ENCODE peak calls at places on chromosome 17, in five cellular contexts. M is cardiac fibroblast, X is A549, L is transverse colon, S is bronchial epithelial cell. O is an unnamed sample.

GRCh38 chr17:73731733-73732132 is 87.5 kb upstream of the SDK2 start:
- DNase-seq in M (no peak), X (no peak), L (no peak), S (no peak), O (no peak)

GRCh38 chr17:66578781-66579489 is 256.0 kb upstream of the CACNG5 start:
- DNase-seq in M (no peak), X (no peak), L (no peak), S (no peak), O (no peak)

GRCh38 chr17:75920045-75920560 is 15.4 kb upstream of the MRPL38 start:
- DNase-seq in M (no peak), X (no peak), L (no peak), S (no peak), O (no peak)

GRCh38 chr17:2034157-2034556 is 4.2 kb downstream of the DPH1 start:
- DNase-seq in M (peak), X (no peak), L (no peak), S (no peak), O (no peak)

GRCh38 chr17:77420804-77421634 is 280.2 kb downstream of the SEC14L1 start:
- DNase-seq in M (peak), X (peak), L (peak), S (peak), O (peak)

GRCh38 chr17:12667299-12667958 is 1.7 kb downstream of the MYOCD start:
- DNase-seq in M (peak), X (peak), L (peak), S (peak), O (no peak)

GRCh38 chr17:73841431-73842060 is 197.3 kb upstream of the SDK2 start:
- DNase-seq in M (peak), X (peak), L (peak), S (peak), O (peak)

GRCh38 chr17:44367626-44368025 is 4.0 kb upstream of the FAM171A2 start:
- DNase-seq in M (no peak), X (no peak), L (no peak), S (no peak), O (no peak)

GRCh38 chr17:62109378-62109902 is 44.4 kb upstream of the MED13 start:
- DNase-seq in M (peak), X (peak), L (peak), S (peak), O (peak)

GRCh38 chr17:81513669-81514484 is 1.3 kb upstream of the ACTG1 start:
- DNase-seq in M (peak), X (peak), L (peak), S (peak), O (peak)

GRCh38 chr17:42051013-42051400 is 606 bp upstream of the C17orf113 start:
- DNase-seq in M (no peak), X (no peak), L (no peak), S (no peak), O (no peak)

GRCh38 chr17:56230660-56231059 is 77.4 kb downstream of the ANKFN1 start:
- DNase-seq in M (peak), X (no peak), L (no peak), S (no peak), O (no peak)

GRCh38 chr17:29597361-29598172 is 4.6 kb downstream of the ANKRD13B start:
- DNase-seq in M (no peak), X (no peak), L (no peak), S (no peak), O (no peak)

GRCh38 chr17:10702574-10702973 is 5.2 kb downstream of the ADPRM start:
- DNase-seq in M (peak), X (no peak), L (no peak), S (no peak), O (no peak)

GRCh38 chr17:249236-249993 is 68.0 kb upstream of the DOC2B start:
- DNase-seq in M (no peak), X (no peak), L (peak), S (no peak), O (no peak)

GRCh38 chr17:27550974-27551505 is 79.9 kb upstream of the LGALS9 start:
- DNase-seq in M (no peak), X (no peak), L (no peak), S (no peak), O (no peak)

GRCh38 chr17:54678158-54678557 is 222.5 kb upstream of the TOM1L1 start:
- DNase-seq in M (no peak), X (no peak), L (no peak), S (no peak), O (no peak)

GRCh38 chr17:18280239-18280638 is 19.8 kb downstream of the MIEF2 start:
- DNase-seq in M (no peak), X (no peak), L (no peak), S (no peak), O (no peak)

GRCh38 chr17:2034806-2035548 is 5.0 kb downstream of the DPH1 start:
- DNase-seq in M (peak), X (no peak), L (no peak), S (no peak), O (no peak)

GRCh38 chr17:47066841-47067682 is 88.0 kb upstream of the RPRML start:
- DNase-seq in M (peak), X (peak), L (peak), S (peak), O (peak)
- TF ChIP-seq CTCF in M (no peak), X (no peak), L (no peak), S (peak), O (no peak)

GRCh38 chr17:67974598-67975066 is 21.6 kb downstream of the C17orf58 start:
- DNase-seq in M (no peak), X (no peak), L (no peak), S (no peak), O (no peak)
- TF ChIP-seq CTCF in M (no peak), X (no peak), L (no peak), S (no peak), O (no peak)

DNA sequence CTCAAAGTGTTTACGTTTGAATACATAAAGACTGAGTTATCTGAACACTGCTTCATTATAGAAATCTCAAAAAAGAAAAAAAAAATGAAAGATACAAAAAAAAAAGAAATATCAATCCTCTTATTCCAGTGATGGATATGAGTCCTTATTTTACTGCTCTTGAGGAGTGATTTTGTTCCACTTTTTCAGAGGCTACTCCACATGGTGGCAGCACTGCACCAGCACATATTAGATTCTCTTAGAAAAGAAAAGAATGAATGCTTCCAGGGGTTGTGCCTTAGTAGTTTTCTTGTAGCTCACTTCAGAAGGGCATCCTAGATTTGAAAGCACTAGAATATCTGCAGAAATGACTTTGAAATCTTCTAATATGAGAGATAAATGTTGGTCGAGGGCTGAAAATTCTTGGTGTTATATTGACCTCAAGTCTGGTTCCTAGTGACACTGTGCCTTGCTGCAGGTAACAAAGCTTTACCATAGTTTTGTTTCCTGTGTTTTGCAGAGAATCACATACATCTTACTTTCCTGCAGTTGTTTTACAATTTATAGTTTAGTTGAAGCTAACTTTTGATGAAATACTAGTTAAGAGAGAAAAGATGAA is 25.9 kb downstream of the AP2B1 start:
- DNase-seq in M (peak), X (no peak), L (peak), S (peak), O (peak)
- TF ChIP-seq CTCF in M (peak), X (peak), L (peak), S (peak), O (peak)

DNA sequence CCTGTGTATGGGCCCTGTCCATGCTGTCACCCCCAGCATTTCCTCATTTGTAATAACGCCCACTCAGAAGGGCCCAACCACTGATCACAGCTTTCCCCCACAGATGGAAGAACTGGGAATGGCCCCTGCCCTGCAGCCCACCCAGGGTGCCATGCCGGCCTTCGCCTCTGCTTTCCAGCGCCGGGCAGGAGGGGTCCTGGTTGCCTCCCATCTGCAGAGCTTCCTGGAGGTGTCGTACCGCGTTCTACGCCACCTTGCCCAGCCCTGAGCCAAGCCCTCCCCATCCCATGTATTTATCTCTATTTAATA is 1.4 kb downstream of the CSF3 start:
- DNase-seq in M (no peak), X (no peak), L (no peak), S (no peak), O (no peak)
- TF ChIP-seq CTCF in M (no peak), X (no peak), L (no peak), S (no peak), O (no peak)